ENCODE peak calls at places on chromosomes 13 and 19, in eight cellular contexts. B, I, Q, G, U, S, C and O are unnamed samples.

GRCh38 chr13:28819046-28819747 is 942 bp upstream of the MTUS2 start:
- DNase-seq in B (no peak), I (peak; percentile 4), Q (peak; percentile 44), G (peak; percentile 6), U (no peak), S (no peak), C (no peak), O (no peak)

GRCh38 chr13:20702530-20702929 is 969 bp upstream of the IL17D start:
- DNase-seq in B (no peak), I (no peak), Q (no peak), G (no peak), U (no peak), S (no peak), C (no peak), O (no peak)

GRCh38 chr19:40360020-40360686 is 11.7 kb downstream of the PLD3 start:
- DNase-seq in B (no peak), I (no peak), Q (no peak), G (no peak), U (no peak), S (no peak), C (no peak), O (no peak)

GRCh38 chr19:748274-748598 is 2.7 kb upstream of the MISP start:
- DNase-seq in B (no peak), I (no peak), Q (no peak), G (no peak), U (no peak), S (no peak), C (no peak), O (no peak)

GRCh38 chr19:44754743-44755066 is 6.2 kb downstream of the BCL3 start:
- DNase-seq in B (no peak), I (no peak), Q (no peak), G (no peak), U (no peak), S (no peak), C (no peak), O (no peak)

GRCh38 chr19:29485293-29485692 is 40.5 kb upstream of the VSTM2B start:
- DNase-seq in B (no peak), I (no peak), Q (peak; percentile 6), G (no peak), U (no peak), S (no peak), C (no peak), O (no peak)

GRCh38 chr13:101305981-101306411 is 110.3 kb downstream of the NALCN start:
- DNase-seq in B (no peak), I (no peak), Q (no peak), G (no peak), U (no peak), S (no peak), C (no peak), O (no peak)

GRCh38 chr19:15769586-15769985 is 17.9 kb upstream of the OR10H5 start:
- DNase-seq in B (no peak), I (no peak), Q (no peak), G (no peak), U (no peak), S (no peak), C (no peak), O (no peak)

GRCh38 chr19:5360003-5360820 is 19.6 kb upstream of the PTPRS start:
- DNase-seq in B (no peak), I (no peak), Q (peak; percentile 51), G (peak; percentile 13), U (no peak), S (no peak), C (no peak), O (peak; percentile 13)

GRCh38 chr13:37775871-37776270 is 93.7 kb downstream of the TRPC4 start:
- DNase-seq in B (no peak), I (no peak), Q (peak; percentile 13), G (no peak), U (no peak), S (no peak), C (no peak), O (no peak)

GRCh38 chr13:22993148-22993547 is 187.6 kb upstream of the SGCG start:
- DNase-seq in B (no peak), I (no peak), Q (no peak), G (no peak), U (no peak), S (no peak), C (no peak), O (no peak)

GRCh38 chr19:33280351-33280921 is 21.9 kb downstream of the CEBPA start:
- DNase-seq in B (peak; percentile 53), I (no peak), Q (no peak), G (no peak), U (no peak), S (no peak), C (no peak), O (no peak)

GRCh38 chr19:31331536-31331935 is 17.7 kb downstream of the TSHZ3 start:
- DNase-seq in B (no peak), I (no peak), Q (no peak), G (no peak), U (no peak), S (no peak), C (no peak), O (no peak)

GRCh38 chr13:21826214-21827015 is 155.5 kb downstream of the FGF9 start:
- DNase-seq in B (no peak), I (no peak), Q (no peak), G (no peak), U (no peak), S (no peak), C (no peak), O (no peak)

GRCh38 chr19:45784096-45784495 is 1.8 kb upstream of the DMPK start:
- DNase-seq in B (no peak), I (no peak), Q (no peak), G (no peak), U (no peak), S (no peak), C (no peak), O (no peak)

GRCh38 chr13:41859555-41859954 is 101.4 kb downstream of the VWA8 start:
- DNase-seq in B (no peak), I (no peak), Q (no peak), G (no peak), U (no peak), S (no peak), C (no peak), O (no peak)

GRCh38 chr19:29191005-29191404 is 21.9 kb downstream of the UQCRFS1 start:
- DNase-seq in B (no peak), I (no peak), Q (no peak), G (no peak), U (no peak), S (no peak), C (no peak), O (no peak)

GRCh38 chr13:27293051-27293691 is 22.5 kb downstream of the RASL11A start:
- DNase-seq in B (no peak), I (no peak), Q (no peak), G (no peak), U (no peak), S (no peak), C (no peak), O (no peak)

GRCh38 chr13:34201050-34201913 is 383.3 kb downstream of the RFC3 start:
- DNase-seq in B (no peak), I (no peak), Q (peak; percentile 62), G (no peak), U (no peak), S (no peak), C (no peak), O (no peak)

GRCh38 chr13:85541476-85541875 is 257.7 kb downstream of the SLITRK6 start:
- DNase-seq in B (no peak), I (no peak), Q (no peak), G (no peak), U (no peak), S (no peak), C (no peak), O (no peak)

GRCh38 chr19:39752390-39752789 is 14.6 kb upstream of the CLC start:
- DNase-seq in B (no peak), I (no peak), Q (no peak), G (no peak), U (no peak), S (no peak), C (no peak), O (no peak)

GRCh38 chr19:16070366-16070990 is 5.8 kb upstream of the TPM4 start:
- DNase-seq in B (peak; percentile 79), I (no peak), Q (no peak), G (peak; percentile 94), U (no peak), S (no peak), C (peak; percentile 79), O (peak; percentile 95)

GRCh38 chr19:55216461-55217198 is 7.3 kb upstream of the PTPRH start:
- DNase-seq in B (peak; percentile 61), I (peak; percentile 86), Q (peak; percentile 94), G (peak; percentile 96), U (peak; percentile 84), S (peak; percentile 84), C (no peak), O (peak; percentile 98)